ENCODE peak calls at places on chromosomes 11 and 22, in ten cellular contexts. L, I, H, A, N, M, C, O, J and D are unnamed samples.

GRCh38 chr11:34234086-34234740 is 123.6 kb downstream of the ABTB2 start:
- DNase-seq in L (peak), I (peak), H (peak), A (peak), N (no peak), M (peak), C (no peak), O (no peak), J (peak), D (peak)

GRCh38 chr22:20857838-20858614 is 585 bp downstream of the PI4KA start:
- DNase-seq in L (peak), I (peak), H (peak), A (peak), N (peak), M (peak), C (peak), O (peak), J (peak), D (peak)

GRCh38 chr11:80519591-80520258 is 1078.9 kb upstream of the TENM4 start:
- DNase-seq in L (no peak), I (peak), H (no peak), A (no peak), N (no peak), M (no peak), C (no peak), O (no peak), J (no peak), D (no peak)

GRCh38 chr22:36569999-36570398 is 41.0 kb upstream of the EIF3D start:
- DNase-seq in L (peak), I (peak), H (no peak), A (peak), N (no peak), M (peak), C (no peak), O (no peak), J (no peak), D (no peak)

GRCh38 chr22:37328017-37328416 is 45.7 kb downstream of the CYTH4 start:
- DNase-seq in L (no peak), I (peak), H (no peak), A (no peak), N (no peak), M (peak), C (no peak), O (no peak), J (no peak), D (no peak)

GRCh38 chr22:50684986-50685385 is 12.4 kb downstream of the SHANK3 start:
- DNase-seq in L (peak), I (peak), H (no peak), A (no peak), N (no peak), M (no peak), C (no peak), O (no peak), J (no peak), D (peak)

GRCh38 chr11:19828382-19829108 is 115.9 kb downstream of the NAV2 start:
- DNase-seq in L (no peak), I (no peak), H (no peak), A (no peak), N (no peak), M (peak), C (no peak), O (no peak), J (no peak), D (no peak)

GRCh38 chr22:48318575-48319320 is 1508.9 kb downstream of the BRD1 start:
- DNase-seq in L (no peak), I (no peak), H (no peak), A (no peak), N (no peak), M (no peak), C (no peak), O (peak), J (peak), D (no peak)

GRCh38 chr11:47355283-47356128 is 3.0 kb upstream of the MYBPC3 start:
- DNase-seq in L (peak), I (peak), H (no peak), A (peak), N (peak), M (peak), C (peak), O (peak), J (peak), D (peak)

GRCh38 chr11:112665291-112665690 is 295.9 kb upstream of the NCAM1 start:
- DNase-seq in L (no peak), I (no peak), H (no peak), A (no peak), N (no peak), M (no peak), C (no peak), O (no peak), J (no peak), D (no peak)

GRCh38 chr22:42202669-42203068 is 67.8 kb downstream of the TCF20 start:
- DNase-seq in L (no peak), I (peak), H (peak), A (no peak), N (no peak), M (peak), C (no peak), O (no peak), J (no peak), D (no peak)

GRCh38 chr22:36369922-36370781 is 17.6 kb downstream of the MYH9 start:
- DNase-seq in L (peak), I (no peak), H (no peak), A (no peak), N (no peak), M (peak), C (peak), O (no peak), J (peak), D (peak)

GRCh38 chr11:133896028-133896427 is 50.7 kb upstream of the SPATA19 start:
- DNase-seq in L (no peak), I (no peak), H (no peak), A (peak), N (no peak), M (no peak), C (no peak), O (no peak), J (no peak), D (no peak)

GRCh38 chr11:2250041-2250440 is 20.3 kb downstream of the ASCL2 start:
- DNase-seq in L (no peak), I (no peak), H (no peak), A (no peak), N (peak), M (no peak), C (no peak), O (no peak), J (no peak), D (no peak)

GRCh38 chr11:131137046-131137445 is 220.8 kb upstream of the SNX19 start:
- DNase-seq in L (no peak), I (peak), H (no peak), A (no peak), N (no peak), M (no peak), C (no peak), O (no peak), J (no peak), D (no peak)

GRCh38 chr22:30610299-30610698 is 3.3 kb downstream of the TCN2 start:
- DNase-seq in L (no peak), I (no peak), H (no peak), A (no peak), N (peak), M (no peak), C (no peak), O (peak), J (no peak), D (no peak)

GRCh38 chr22:20569059-20570058 is 61.9 kb downstream of the MED15 start:
- DNase-seq in L (no peak), I (peak), H (peak), A (no peak), N (peak), M (peak), C (peak), O (peak), J (peak), D (peak)

GRCh38 chr11:96187779-96188624 is 155.0 kb downstream of the MAML2 start:
- DNase-seq in L (no peak), I (peak), H (no peak), A (no peak), N (no peak), M (peak), C (peak), O (no peak), J (no peak), D (no peak)

GRCh38 chr11:103659138-103659734 is 377.2 kb upstream of the DDI1 start:
- DNase-seq in L (peak), I (no peak), H (no peak), A (peak), N (no peak), M (peak), C (no peak), O (no peak), J (no peak), D (no peak)

GRCh38 chr11:19241260-19242183 is 777 bp upstream of the E2F8 start:
- DNase-seq in L (peak), I (no peak), H (no peak), A (peak), N (no peak), M (no peak), C (peak), O (peak), J (peak), D (no peak)

GRCh38 chr11:134574425-134574824 is 162.4 kb upstream of the B3GAT1 start:
- DNase-seq in L (no peak), I (no peak), H (no peak), A (no peak), N (no peak), M (no peak), C (no peak), O (no peak), J (no peak), D (no peak)

GRCh38 chr11:17906436-17906835 is 106.4 kb downstream of the SERGEF start:
- DNase-seq in L (peak), I (no peak), H (no peak), A (peak), N (peak), M (no peak), C (no peak), O (no peak), J (peak), D (no peak)

GRCh38 chr11:132318421-132319157 is 948.2 kb downstream of the NTM start:
- DNase-seq in L (no peak), I (peak), H (no peak), A (no peak), N (no peak), M (peak), C (no peak), O (no peak), J (no peak), D (no peak)

DNA sequence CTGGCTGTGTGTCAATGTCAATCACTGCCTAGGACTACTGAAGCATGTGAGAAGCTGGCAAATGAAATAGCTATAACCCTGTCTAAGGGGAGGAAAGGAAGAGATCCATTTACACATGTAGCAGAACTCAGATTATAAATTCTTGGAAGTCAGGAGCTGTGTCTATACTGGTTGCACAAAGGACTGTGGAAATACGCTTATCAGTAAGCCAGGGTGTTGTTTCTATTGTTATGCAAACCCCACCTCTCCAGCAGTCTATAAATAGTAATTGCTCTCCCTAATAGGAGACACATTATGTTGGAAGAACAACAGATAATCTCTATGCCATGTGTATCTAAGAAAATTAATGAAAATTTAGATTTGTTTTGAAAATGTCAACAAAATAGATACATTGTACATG is 693.4 kb upstream of the CCDC90B start:
- DNase-seq in L (no peak), I (no peak), H (no peak), A (no peak), N (no peak), M (no peak), C (no peak), O (no peak), J (no peak), D (no peak)
- H3K27ac ChIP-seq in L (no peak), I (no peak), H (no peak), A (no peak), N (peak), M (no peak), C (no peak), O (no peak), J (no peak), D (no peak)

GRCh38 chr11:66451663-66452062 is 13.0 kb upstream of the MRPL11 start:
- DNase-seq in L (no peak), I (no peak), H (no peak), A (no peak), N (no peak), M (no peak), C (no peak), O (no peak), J (no peak), D (no peak)

GRCh38 chr11:66457826-66458225 is 8.9 kb upstream of the PELI3 start:
- DNase-seq in L (no peak), I (no peak), H (no peak), A (no peak), N (no peak), M (no peak), C (no peak), O (no peak), J (no peak), D (no peak)

GRCh38 chr11:66454828-66455227 is 11.9 kb upstream of the PELI3 start:
- DNase-seq in L (no peak), I (no peak), H (no peak), A (no peak), N (no peak), M (no peak), C (no peak), O (no peak), J (no peak), D (no peak)

GRCh38 chr11:66450610-66451009 is 12.0 kb upstream of the MRPL11 start:
- DNase-seq in L (no peak), I (no peak), H (no peak), A (no peak), N (no peak), M (no peak), C (no peak), O (no peak), J (no peak), D (no peak)

GRCh38 chr11:66454253-66454652 is 12.5 kb upstream of the PELI3 start:
- DNase-seq in L (no peak), I (no peak), H (no peak), A (no peak), N (no peak), M (no peak), C (no peak), O (no peak), J (no peak), D (no peak)
- H3K27ac ChIP-seq in L (no peak), I (no peak), H (no peak), A (no peak), N (no peak), M (no peak), C (no peak), O (no peak), J (no peak), D (no peak)

DNA sequence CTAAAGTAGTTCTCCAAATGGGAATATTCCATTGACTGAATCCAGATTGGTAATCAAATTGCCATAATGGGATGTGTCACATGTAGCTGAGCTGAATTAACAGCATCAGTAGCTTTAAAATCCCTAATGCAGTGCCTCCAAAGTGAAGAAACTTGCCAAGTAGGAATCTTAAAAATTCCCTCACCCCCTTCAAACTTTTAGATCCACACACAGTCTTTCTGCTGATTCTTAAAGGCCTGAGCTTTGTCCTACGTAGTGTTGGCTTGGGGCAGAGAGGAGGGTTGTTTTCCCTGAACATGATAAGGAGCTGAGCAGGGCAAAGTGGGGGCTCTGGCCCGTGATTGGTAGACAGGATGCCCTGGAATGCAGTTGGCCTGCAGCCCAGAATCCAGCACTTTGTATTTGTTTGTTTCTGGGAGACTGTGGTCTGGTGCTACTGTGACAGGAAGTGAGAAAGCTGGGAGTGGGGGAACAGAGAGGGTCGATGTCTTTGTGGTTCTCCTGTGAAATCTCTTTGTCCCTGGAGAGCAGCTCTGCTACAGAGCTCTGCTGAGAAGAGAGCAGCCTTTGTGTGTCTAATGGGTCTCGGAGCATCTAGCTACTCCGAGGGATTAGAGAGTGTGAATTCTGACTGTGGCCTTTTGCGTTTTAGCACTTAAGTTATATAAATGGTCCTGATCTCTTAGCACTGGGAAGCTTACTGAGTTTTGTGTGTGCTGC is 16.9 kb downstream of the CTNND1 start:
- DNase-seq in L (peak), I (peak), H (no peak), A (peak), N (peak), M (peak), C (peak), O (peak), J (peak), D (peak)
- H3K27ac ChIP-seq in L (peak), I (peak), H (no peak), A (peak), N (peak), M (peak), C (peak), O (peak), J (peak), D (peak)

DNA sequence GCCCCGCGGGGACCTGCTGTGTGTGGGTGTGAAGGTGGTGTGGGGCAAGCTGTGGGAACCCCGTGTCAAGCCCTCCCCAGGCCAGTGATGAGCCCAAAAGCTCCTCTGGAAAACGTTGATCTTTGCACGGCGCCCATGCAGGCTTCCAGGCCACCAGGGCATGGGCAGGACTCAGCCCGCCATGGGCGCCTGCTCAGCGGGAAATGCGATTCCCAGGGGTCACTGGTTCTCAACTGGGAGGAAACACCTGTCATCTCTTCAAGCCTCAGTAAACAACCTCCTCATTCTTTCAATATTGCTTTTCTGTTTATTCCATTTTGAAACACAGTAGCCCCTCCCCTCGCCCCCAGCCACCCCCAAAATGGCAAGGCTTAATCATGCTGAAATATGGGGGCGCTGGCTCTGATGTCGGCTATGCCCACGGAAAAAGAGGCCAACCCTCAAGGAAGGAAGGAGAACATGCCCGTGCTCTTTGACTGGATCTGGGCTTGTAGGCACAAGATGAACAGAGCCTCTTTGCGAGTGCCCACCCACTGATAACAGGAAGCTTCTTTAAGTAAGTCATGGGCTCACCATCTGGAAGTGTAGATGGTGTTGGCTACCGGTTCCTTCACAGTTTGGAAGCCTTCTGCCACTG is 543 bp upstream of the POU2AF1 start:
- DNase-seq in L (no peak), I (no peak), H (no peak), A (no peak), N (no peak), M (no peak), C (no peak), O (no peak), J (no peak), D (no peak)
- H3K27ac ChIP-seq in L (no peak), I (no peak), H (no peak), A (no peak), N (no peak), M (no peak), C (no peak), O (no peak), J (no peak), D (no peak)